ENCODE peak calls at places on chromosomes 16 and 17, in four cellular contexts. One of them, this sample, is unnamed.

GRCh38 chr16:79018952-79019506 is 581.5 kb downstream of the MAF start:
- DNase-seq in A549: no peak
- DNase-seq in mammary epithelial cell: no peak
- DNase-seq in GM12864: no peak
- DNase-seq in this sample: no peak

GRCh38 chr17:68711858-68712257 is 110.7 kb upstream of the FAM20A start:
- DNase-seq in GM12864: no peak
- DNase-seq in mammary epithelial cell: no peak
- DNase-seq in A549: no peak
- DNase-seq in this sample: peak

GRCh38 chr16:48194828-48195566 is 39.2 kb upstream of the ABCC12 start:
- DNase-seq in GM12864: no peak
- DNase-seq in mammary epithelial cell: peak
- DNase-seq in A549: peak
- DNase-seq in this sample: no peak

GRCh38 chr16:70612931-70613330 is 33.4 kb upstream of the IL34 start:
- DNase-seq in mammary epithelial cell: no peak
- DNase-seq in A549: no peak
- DNase-seq in GM12864: no peak
- DNase-seq in this sample: no peak

GRCh38 chr17:68048996-68049395 is 13.5 kb downstream of the KPNA2 start:
- DNase-seq in mammary epithelial cell: no peak
- DNase-seq in GM12864: no peak
- DNase-seq in A549: peak
- DNase-seq in this sample: no peak

GRCh38 chr17:50608700-50609375 is 25.8 kb upstream of the ABCC3 start:
- DNase-seq in mammary epithelial cell: no peak
- DNase-seq in GM12864: no peak
- DNase-seq in A549: no peak
- DNase-seq in this sample: no peak

GRCh38 chr16:85612191-85612800 is 826 bp upstream of the GSE1 start:
- DNase-seq in A549: peak
- DNase-seq in GM12864: no peak
- DNase-seq in mammary epithelial cell: peak
- DNase-seq in this sample: peak

GRCh38 chr17:79874329-79874981 is 35.2 kb upstream of the CBX4 start:
- DNase-seq in GM12864: no peak
- DNase-seq in A549: peak
- DNase-seq in mammary epithelial cell: peak
- DNase-seq in this sample: peak

GRCh38 chr17:71855000-71855399 is 265.8 kb upstream of the SOX9 start:
- DNase-seq in A549: no peak
- DNase-seq in GM12864: no peak
- DNase-seq in mammary epithelial cell: no peak
- DNase-seq in this sample: no peak

GRCh38 chr16:15682105-15682570 is 32.1 kb downstream of the NDE1 start:
- DNase-seq in GM12864: no peak
- DNase-seq in mammary epithelial cell: peak
- DNase-seq in A549: peak
- DNase-seq in this sample: peak

GRCh38 chr16:4489030-4489429 is 12.8 kb downstream of the HMOX2 start:
- DNase-seq in GM12864: no peak
- DNase-seq in A549: no peak
- DNase-seq in mammary epithelial cell: peak
- DNase-seq in this sample: peak

GRCh38 chr16:9090101-9090959 is 1.1 kb upstream of the HAPSTR1 start:
- DNase-seq in mammary epithelial cell: no peak
- DNase-seq in GM12864: no peak
- DNase-seq in A549: no peak
- DNase-seq in this sample: no peak

GRCh38 chr16:57527610-57528360 is 8.6 kb downstream of the CCDC102A start:
- DNase-seq in mammary epithelial cell: no peak
- DNase-seq in GM12864: no peak
- DNase-seq in A549: no peak
- DNase-seq in this sample: no peak

GRCh38 chr17:78993241-78993956 is 13.7 kb upstream of the LGALS3BP start:
- DNase-seq in A549: peak
- DNase-seq in mammary epithelial cell: no peak
- DNase-seq in GM12864: no peak
- DNase-seq in this sample: peak

GRCh38 chr17:7716901-7717755 is at the start of gene DNAH2:
- DNase-seq in GM12864: no peak
- DNase-seq in mammary epithelial cell: peak
- DNase-seq in A549: peak
- DNase-seq in this sample: peak

GRCh38 chr17:57092171-57092570 is 7.1 kb downstream of the AKAP1 start:
- DNase-seq in A549: no peak
- DNase-seq in GM12864: no peak
- DNase-seq in mammary epithelial cell: no peak
- DNase-seq in this sample: peak

GRCh38 chr17:18960803-18961511 is 9.0 kb downstream of the SLC5A10 start:
- DNase-seq in A549: peak
- DNase-seq in mammary epithelial cell: peak
- DNase-seq in GM12864: peak
- DNase-seq in this sample: peak

GRCh38 chr17:27760069-27760885 is 40.1 kb downstream of the NOS2 start:
- DNase-seq in GM12864: no peak
- DNase-seq in mammary epithelial cell: peak
- DNase-seq in A549: peak
- DNase-seq in this sample: peak

GRCh38 chr17:7549401-7550055 is 670 bp downstream of the TNFSF12 start:
- DNase-seq in GM12864: no peak
- DNase-seq in A549: peak
- DNase-seq in mammary epithelial cell: no peak
- DNase-seq in this sample: no peak

DNA sequence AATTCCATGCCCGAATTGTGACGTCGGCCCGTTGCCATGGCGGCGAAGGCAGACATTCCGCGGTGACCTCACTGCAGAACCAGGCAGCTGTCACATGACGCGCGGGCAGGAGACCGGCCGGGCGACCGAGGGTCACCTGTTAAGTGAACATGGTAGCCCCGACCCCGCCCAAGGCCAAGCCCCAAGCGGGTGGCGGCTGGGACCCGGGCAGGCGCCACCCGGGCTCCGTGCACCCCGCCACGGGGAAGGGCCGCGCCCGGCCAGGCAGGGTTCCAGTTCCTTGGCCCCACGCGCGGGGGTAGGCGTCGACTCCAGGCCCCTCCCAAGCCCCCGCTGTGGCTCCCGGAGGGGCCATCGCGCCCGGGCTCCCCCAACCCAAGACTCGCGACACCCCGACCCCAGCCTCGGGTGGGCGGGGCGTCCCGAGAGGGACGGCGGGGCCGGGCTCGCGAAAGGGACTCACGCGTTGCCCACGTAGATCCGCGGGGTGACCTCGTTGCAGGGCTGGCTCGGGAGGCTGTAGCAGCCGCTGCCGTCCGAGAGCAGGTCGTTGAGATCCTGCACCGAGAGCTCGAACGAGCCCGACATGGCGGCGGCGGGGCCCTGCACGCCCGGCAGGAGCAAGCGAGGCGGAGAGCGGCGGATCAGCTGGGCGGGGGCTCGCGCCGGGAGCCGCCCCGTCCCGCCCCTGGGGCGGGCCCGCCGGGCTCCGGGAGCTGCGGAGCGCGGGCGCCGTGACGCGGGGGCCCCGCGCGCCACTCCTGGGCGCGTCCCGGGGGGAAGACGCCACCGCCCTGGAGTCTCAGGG is at the start of gene DUSP3:
- DNase-seq in mammary epithelial cell: peak
- DNase-seq in A549: peak
- DNase-seq in GM12864: peak
- DNase-seq in this sample: peak
- TF ChIP-seq CTCF in mammary epithelial cell: no peak
- TF ChIP-seq CTCF in A549: no peak
- TF ChIP-seq CTCF in GM12864: no peak
- TF ChIP-seq CTCF in this sample: no peak

GRCh38 chr17:1078062-1078711 is 81.3 kb downstream of the TIMM22 start:
- DNase-seq in GM12864: no peak
- DNase-seq in mammary epithelial cell: no peak
- DNase-seq in A549: no peak
- DNase-seq in this sample: no peak
- H3K4me3 ChIP-seq in GM12864: no peak
- H3K4me3 ChIP-seq in mammary epithelial cell: no peak
- H3K4me3 ChIP-seq in A549: no peak
- H3K4me3 ChIP-seq in this sample: no peak

DNA sequence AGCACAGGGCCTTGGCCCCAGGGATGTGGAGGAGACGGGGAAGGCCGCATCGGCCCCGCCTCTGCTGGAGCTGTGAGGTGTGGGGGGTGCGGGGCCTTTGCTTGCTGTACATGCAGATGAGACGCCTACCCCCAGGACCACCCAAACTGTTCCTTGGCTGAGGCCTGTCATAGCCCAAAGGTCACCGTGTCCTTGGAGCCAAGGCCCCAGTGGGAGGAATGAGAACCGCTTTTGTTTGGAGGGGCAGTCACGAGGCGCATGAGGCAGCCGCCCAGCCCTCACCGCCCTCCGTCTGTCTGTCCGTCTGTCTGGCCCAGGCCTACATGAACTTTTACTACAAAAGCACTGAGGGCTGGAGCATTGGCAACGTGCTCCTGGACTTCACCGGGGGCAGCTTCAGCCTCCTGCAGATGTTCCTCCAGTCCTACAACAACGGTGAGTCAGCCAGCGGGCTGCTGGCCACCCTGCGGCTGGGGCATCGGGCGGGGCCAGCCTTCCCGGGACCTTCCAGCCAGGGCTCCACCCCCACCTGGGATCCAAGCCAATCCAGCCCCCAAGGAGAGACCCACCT is 8.8 kb downstream of the TAX1BP3 start:
- DNase-seq in A549: peak
- DNase-seq in GM12864: no peak
- DNase-seq in mammary epithelial cell: peak
- DNase-seq in this sample: peak
- TF ChIP-seq CTCF in A549: no peak
- TF ChIP-seq CTCF in GM12864: no peak
- TF ChIP-seq CTCF in mammary epithelial cell: peak
- TF ChIP-seq CTCF in this sample: peak

DNA sequence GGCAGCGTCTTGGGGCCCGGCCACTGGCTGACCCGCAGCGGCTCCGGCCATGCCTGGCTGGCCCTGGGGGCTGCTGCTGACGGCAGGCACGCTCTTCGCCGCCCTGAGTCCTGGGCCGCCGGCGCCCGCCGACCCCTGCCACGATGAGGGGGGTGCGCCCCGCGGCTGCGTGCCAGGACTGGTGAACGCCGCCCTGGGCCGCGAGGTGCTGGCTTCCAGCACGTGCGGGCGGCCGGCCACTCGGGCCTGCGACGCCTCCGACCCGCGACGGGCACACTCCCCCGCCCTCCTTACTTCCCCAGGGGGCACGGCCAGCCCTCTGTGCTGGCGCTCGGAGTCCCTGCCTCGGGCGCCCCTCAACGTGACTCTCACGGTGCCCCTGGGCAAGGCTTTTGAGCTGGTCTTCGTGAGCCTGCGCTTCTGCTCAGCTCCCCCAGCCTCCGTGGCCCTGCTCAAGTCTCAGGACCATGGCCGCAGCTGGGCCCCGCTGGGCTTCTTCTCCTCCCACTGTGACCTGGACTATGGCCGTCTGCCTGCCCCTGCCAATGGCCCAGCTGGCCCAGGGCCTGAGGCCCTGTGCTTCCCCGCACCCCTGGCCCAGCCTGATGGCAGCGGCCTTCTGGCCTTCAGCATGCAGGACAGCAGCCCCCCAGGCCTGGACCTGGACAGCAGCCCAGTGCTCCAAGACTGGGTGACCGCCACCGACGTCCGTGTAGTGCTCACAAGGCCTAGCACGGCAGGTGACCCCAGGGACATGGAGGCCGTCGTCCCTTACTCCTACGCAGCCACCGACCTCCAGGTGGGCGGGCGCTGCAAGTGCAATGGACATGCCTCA is 773 bp downstream of the NTN3 start:
- DNase-seq in GM12864: no peak
- DNase-seq in A549: no peak
- DNase-seq in mammary epithelial cell: no peak
- DNase-seq in this sample: no peak
- H3K4me3 ChIP-seq in GM12864: no peak
- H3K4me3 ChIP-seq in A549: no peak
- H3K4me3 ChIP-seq in mammary epithelial cell: no peak
- H3K4me3 ChIP-seq in this sample: no peak

DNA sequence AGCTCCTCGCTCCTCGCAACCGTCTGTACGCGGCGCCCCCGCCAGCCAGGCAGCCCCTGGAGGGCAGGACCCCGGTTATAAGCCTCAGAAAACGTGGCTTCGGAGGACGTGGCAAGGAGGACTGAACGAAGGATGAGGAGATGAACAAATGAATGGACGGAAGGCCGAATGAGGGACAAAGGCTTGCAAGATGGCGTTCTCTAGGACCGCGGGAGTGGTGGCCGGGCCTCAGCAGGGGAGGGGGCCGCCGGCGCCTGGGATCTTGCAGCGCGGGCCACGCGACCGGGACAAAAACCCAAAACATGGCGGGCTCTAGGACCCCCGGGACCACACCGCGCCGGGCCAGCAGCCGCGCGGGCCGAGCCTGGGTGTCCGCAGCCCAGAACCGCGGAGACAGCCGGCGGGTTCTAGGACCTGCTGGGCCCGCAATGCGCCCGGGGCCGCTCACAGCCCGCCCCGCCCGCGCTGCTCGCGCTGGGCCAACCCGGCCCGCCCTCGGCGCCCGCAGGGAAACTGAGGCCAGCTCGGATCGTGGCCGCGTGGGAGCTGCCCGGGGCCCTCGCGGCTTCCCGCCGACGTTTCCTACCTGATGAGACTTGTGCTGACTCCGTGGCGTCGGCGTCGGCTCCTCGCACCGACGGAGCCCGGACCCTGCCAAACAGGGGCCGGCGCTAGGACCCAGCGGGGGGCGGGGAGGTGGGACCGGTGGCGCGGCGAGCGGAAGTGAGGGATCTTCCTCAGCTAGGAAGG is 792 bp downstream of the ZNF668 start:
- DNase-seq in mammary epithelial cell: peak
- DNase-seq in GM12864: peak
- DNase-seq in A549: peak
- DNase-seq in this sample: peak
- TF ChIP-seq CTCF in mammary epithelial cell: no peak
- TF ChIP-seq CTCF in GM12864: no peak
- TF ChIP-seq CTCF in A549: no peak
- TF ChIP-seq CTCF in this sample: no peak